ENCODE peak calls at places on chromosomes 16 and 17, in four cellular contexts. X is stomach, N is esophagus squamous epithelium, Y is IMR-90. J is an unnamed sample.

GRCh38 chr17:968812-969766 is 10.5 kb downstream of the NXN start:
- DNase-seq in N (no peak), X (no peak), Y (no peak), J (no peak)

GRCh38 chr16:457732-458400 is 32.4 kb downstream of the RAB11FIP3 start:
- DNase-seq in Y (no peak), N (no peak), X (no peak), J (no peak)

GRCh38 chr16:84913315-84913714 is 93.5 kb downstream of the CRISPLD2 start:
- DNase-seq in Y (no peak), N (no peak), X (no peak), J (peak; percentile 90)

GRCh38 chr17:83012873-83013778 is 66.3 kb upstream of the METRNL start:
- DNase-seq in N (no peak), Y (peak; percentile 97), X (no peak), J (no peak)

GRCh38 chr16:2686912-2687507 is 4.7 kb downstream of the KCTD5 start:
- DNase-seq in N (no peak), Y (no peak), X (peak; percentile 45), J (peak; percentile 74)

GRCh38 chr17:4852504-4853075 is 19.4 kb downstream of the MINK1 start:
- DNase-seq in N (no peak), X (no peak), Y (peak; percentile 78), J (no peak)

GRCh38 chr16:3999890-4000325 is 116.3 kb downstream of the ADCY9 start:
- DNase-seq in X (no peak), Y (peak; percentile 50), N (no peak), J (no peak)

GRCh38 chr17:18361837-18362380 is 1.4 kb downstream of the SHMT1 start:
- DNase-seq in N (no peak), X (no peak), Y (no peak), J (no peak)

GRCh38 chr17:4908711-4909496 is 6.0 kb upstream of the CHRNE start:
- DNase-seq in X (peak; percentile 92), N (no peak), Y (peak; percentile 92), J (peak; percentile 90)

GRCh38 chr17:11935734-11936406 is 61.4 kb downstream of the ZNF18 start:
- DNase-seq in Y (peak; percentile 33), X (no peak), N (no peak), J (no peak)

GRCh38 chr16:53495325-53495724 is 7.7 kb downstream of the AKTIP start:
- DNase-seq in N (no peak), X (no peak), Y (no peak), J (no peak)

GRCh38 chr16:1494129-1494640 is 1.0 kb downstream of the TELO2 start:
- DNase-seq in N (no peak), Y (peak; percentile 69), X (peak; percentile 44), J (peak; percentile 61)

GRCh38 chr17:9635340-9635739 is 10.0 kb upstream of the USP43 start:
- DNase-seq in Y (no peak), N (no peak), X (no peak), J (no peak)

GRCh38 chr17:441155-441950 is 88.7 kb upstream of the RPH3AL start:
- DNase-seq in X (no peak), N (no peak), Y (no peak), J (no peak)

GRCh38 chr16:27408012-27408601 is 6.1 kb downstream of the IL21R start:
- DNase-seq in N (no peak), X (no peak), Y (peak; percentile 65), J (no peak)

GRCh38 chr17:2438823-2439222 is 38.0 kb upstream of the MNT start:
- DNase-seq in X (no peak), Y (peak; percentile 88), N (no peak), J (no peak)

GRCh38 chr17:55304171-55304859 is 39.6 kb downstream of the HLF start:
- DNase-seq in N (no peak), X (no peak), Y (no peak), J (no peak)

GRCh38 chr17:17666111-17666714 is 15.0 kb upstream of the RAI1 start:
- DNase-seq in N (no peak), X (peak; percentile 28), Y (peak; percentile 82), J (no peak)

GRCh38 chr16:15808071-15808470 is 48.8 kb downstream of the MYH11 start:
- DNase-seq in X (no peak), N (no peak), Y (no peak), J (no peak)

GRCh38 chr17:27265333-27265732 is 28.6 kb upstream of the WSB1 start:
- DNase-seq in X (no peak), Y (no peak), N (no peak), J (no peak)

GRCh38 chr17:61371179-61371578 is 28.5 kb upstream of the TBX2 start:
- DNase-seq in N (no peak), X (no peak), Y (no peak), J (no peak)

GRCh38 chr16:20939599-20939998 is 39.0 kb downstream of the LYRM1 start:
- DNase-seq in Y (no peak), X (no peak), N (no peak), J (no peak)

GRCh38 chr16:9092963-9093477 is 1.6 kb downstream of the HAPSTR1 start:
- DNase-seq in Y (no peak), N (no peak), X (peak; percentile 55), J (peak; percentile 38)

GRCh38 chr17:46984892-46985291 is 5.8 kb upstream of the RPRML start:
- DNase-seq in Y (no peak), X (peak; percentile 60), N (no peak), J (peak; percentile 80)

GRCh38 chr16:4690946-4691665 is 2.3 kb upstream of the NUDT16L1 start:
- DNase-seq in Y (no peak), N (no peak), X (no peak), J (peak; percentile 48)

GRCh38 chr17:59643159-59643857 is 23.6 kb downstream of the CLTC start:
- DNase-seq in X (no peak), Y (peak; percentile 61), N (no peak), J (no peak)

GRCh38 chr17:78425429-78425828 is 47.0 kb downstream of the PGS1 start:
- DNase-seq in X (no peak), N (no peak), Y (no peak), J (no peak)

GRCh38 chr17:5045496-5045895 is 10.3 kb upstream of the SLC52A1 start:
- DNase-seq in X (no peak), Y (no peak), N (no peak), J (no peak)

GRCh38 chr16:5041604-5042133 is 7.9 kb upstream of the NAGPA start:
- DNase-seq in N (no peak), Y (peak; percentile 83), X (no peak), J (no peak)

GRCh38 chr17:18002171-18002570 is 29.5 kb downstream of the DRC3 start:
- DNase-seq in X (no peak), Y (peak; percentile 28), N (no peak), J (no peak)

GRCh38 chr17:77116371-77116860 is 24.4 kb upstream of the SEC14L1 start:
- DNase-seq in X (peak; percentile 36), Y (no peak), N (no peak), J (no peak)

GRCh38 chr16:8874388-8874787 is 5.6 kb upstream of the CARHSP1 start:
- DNase-seq in X (no peak), N (no peak), Y (no peak), J (no peak)

GRCh38 chr16:19486744-19487325 is 35.1 kb downstream of the GDE1 start:
- DNase-seq in X (no peak), N (no peak), Y (no peak), J (no peak)

GRCh38 chr17:69228576-69228975 is at the start of gene ABCA10:
- DNase-seq in Y (peak; percentile 8), N (no peak), X (no peak), J (no peak)

GRCh38 chr17:81234940-81235821 is 3.7 kb downstream of the TEPSIN start:
- DNase-seq in N (no peak), X (no peak), Y (no peak), J (no peak)

DNA sequence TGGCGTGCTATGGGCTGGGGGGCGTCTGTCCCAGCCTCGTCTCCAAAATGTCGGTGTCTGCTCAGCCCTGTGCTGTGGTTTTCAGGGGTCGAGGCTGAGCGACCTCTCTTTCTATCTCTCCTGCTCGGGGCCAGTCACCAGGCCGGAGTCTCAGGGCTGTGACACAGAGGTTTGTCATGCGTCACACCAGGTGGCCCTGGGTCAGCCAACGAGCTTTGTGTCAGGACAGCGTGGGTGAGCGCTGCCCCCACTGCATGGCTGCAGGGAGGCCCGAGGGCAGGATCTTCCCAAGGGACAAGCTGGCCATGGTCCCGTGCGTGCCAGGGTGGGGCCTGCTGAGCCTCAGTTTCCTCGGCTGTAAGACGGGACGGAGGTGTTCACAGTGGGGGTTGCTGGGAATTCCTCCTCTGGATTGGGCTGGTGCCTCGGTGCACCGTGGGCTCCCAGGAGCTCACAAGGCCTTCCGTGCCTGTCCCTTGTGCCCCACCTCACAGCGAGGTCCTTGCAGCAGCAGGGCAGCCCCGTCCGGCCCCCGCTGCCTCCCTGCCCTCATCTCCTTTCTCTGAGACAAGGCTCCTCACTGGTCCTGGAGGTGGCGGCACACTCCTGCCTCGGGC is 50.5 kb downstream of the CBFA2T3 start:
- DNase-seq in X (no peak), Y (no peak), N (no peak), J (no peak)
- TF ChIP-seq POLR2A in X (no peak), Y (no peak), N (no peak), J (no peak)

DNA sequence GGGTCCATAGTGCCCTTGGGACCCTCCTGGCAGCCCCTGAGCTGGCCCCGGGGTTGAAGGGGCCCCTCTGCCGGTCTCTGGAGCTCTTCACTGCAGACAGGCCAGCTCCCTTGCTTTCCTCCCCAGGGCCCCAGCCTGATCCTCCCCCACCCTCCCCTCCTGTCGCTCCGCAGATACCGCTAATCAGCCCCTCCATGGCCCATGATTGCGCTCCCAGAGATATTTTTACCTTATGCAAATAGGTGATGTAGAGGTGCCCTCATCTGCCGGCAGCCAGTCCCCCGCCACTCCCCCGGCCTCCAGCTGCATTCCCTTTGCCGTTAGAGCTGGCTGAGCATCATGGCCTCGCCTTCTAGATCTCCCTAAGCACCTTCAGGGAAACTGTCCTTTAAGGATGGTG is 9.2 kb downstream of the MMP15 start:
- DNase-seq in X (no peak), Y (no peak), N (no peak), J (no peak)
- H3K4me3 ChIP-seq in X (no peak overlapping the region), Y (no peak overlapping the region), N (no peak overlapping the region), J (no peak overlapping the region)

DNA sequence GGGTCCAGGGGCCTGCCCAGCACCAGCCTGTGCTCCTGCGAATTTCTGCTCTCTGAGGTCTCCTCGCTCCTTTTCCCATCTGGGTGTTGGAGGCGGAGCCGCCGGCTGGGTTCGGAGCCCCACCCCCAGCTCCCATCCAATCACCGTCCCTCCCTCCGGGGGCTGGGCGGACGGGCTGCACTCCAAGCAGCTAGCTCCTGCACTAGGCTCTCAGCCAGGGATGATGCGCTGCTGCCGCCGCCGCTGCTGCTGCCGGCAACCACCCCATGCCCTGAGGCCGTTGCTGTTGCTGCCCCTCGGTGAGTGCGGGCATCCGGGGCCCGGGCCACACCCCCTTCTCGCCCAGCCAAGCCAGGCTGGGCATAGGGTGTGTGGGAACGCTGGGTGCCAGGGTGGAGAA is at the start of gene NRN1L:
- DNase-seq in N (no peak), X (peak; percentile 89), Y (peak; percentile 89), J (peak; percentile 92)
- H3K27ac ChIP-seq in N (peak within 1 kb of the TSS; percentile 71), X (peak within 1 kb of the TSS; percentile 80), Y (no peak within 1 kb of the TSS), J (no peak within 1 kb of the TSS)

GRCh38 chr16:72107371-72107770 is 13.7 kb downstream of the DHX38 start:
- DNase-seq in N (no peak), Y (no peak), X (no peak), J (no peak)
- TF ChIP-seq POLR2A in N (no peak), Y (no peak), X (no peak), J (no peak)

DNA sequence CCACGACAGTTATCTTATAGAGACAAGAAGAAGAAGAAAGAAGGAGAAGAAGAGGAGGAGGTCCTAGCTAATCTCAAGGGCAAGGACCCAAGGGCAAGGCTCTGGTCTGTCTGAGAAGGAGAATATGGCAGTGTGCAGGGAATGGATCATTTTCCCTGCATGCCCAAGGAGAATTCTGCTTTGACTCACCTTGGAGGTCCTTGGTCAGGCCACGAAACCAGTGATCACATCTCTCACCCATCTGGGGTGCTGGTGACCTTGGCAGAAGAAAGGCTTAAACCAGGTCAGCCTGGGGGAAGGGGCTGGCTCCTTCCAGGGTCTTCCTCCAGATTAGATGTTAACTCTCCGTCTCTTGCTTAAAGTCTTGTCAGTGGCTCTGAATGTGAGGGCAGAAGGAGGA is 1.6 kb upstream of the FMNL1 start:
- DNase-seq in N (no peak), X (no peak), Y (no peak), J (no peak)
- H3K4me3 ChIP-seq in N (no peak overlapping the region), X (peak overlapping the region; percentile 62), Y (no peak overlapping the region), J (no peak overlapping the region)

J was measured in right lobe of liver.